ENCODE peak calls at places on chromosomes 3 and 15, in four cellular contexts. One of them, this sample, is unnamed. For H3K36me3 and H3K9me3, the result is how much of the 10 kb centered on the place peaks cover.

GRCh38 chr3:149638401-149639092 is 19.3 kb downstream of the WWTR1 start:
- DNase-seq in colonic mucosa: no peak
- DNase-seq in IMR-90: peak
- DNase-seq in cardiac muscle cell: peak
- DNase-seq in this sample: peak

GRCh38 chr3:144052275-144052674 is 80.7 kb downstream of the DIPK2A start:
- DNase-seq in colonic mucosa: no peak
- DNase-seq in IMR-90: peak
- DNase-seq in cardiac muscle cell: no peak
- DNase-seq in this sample: no peak

GRCh38 chr3:157294444-157294843 is 134.5 kb upstream of the CCNL1 start:
- DNase-seq in colonic mucosa: no peak
- DNase-seq in IMR-90: peak
- DNase-seq in cardiac muscle cell: peak
- DNase-seq in this sample: no peak

GRCh38 chr15:40314723-40315276 is 7.1 kb upstream of the PLCB2 start:
- DNase-seq in colonic mucosa: no peak
- DNase-seq in IMR-90: peak
- DNase-seq in cardiac muscle cell: peak
- DNase-seq in this sample: no peak

GRCh38 chr15:88803241-88803919 is at the start of gene ACAN:
- DNase-seq in colonic mucosa: no peak
- DNase-seq in IMR-90: no peak
- DNase-seq in cardiac muscle cell: no peak
- DNase-seq in this sample: no peak

GRCh38 chr3:173055228-173055933 is 85.7 kb downstream of the SPATA16 start:
- DNase-seq in colonic mucosa: no peak
- DNase-seq in IMR-90: no peak
- DNase-seq in cardiac muscle cell: no peak
- DNase-seq in this sample: no peak

GRCh38 chr3:109903100-109903499 is 565.8 kb upstream of the DPPA4 start:
- DNase-seq in colonic mucosa: no peak
- DNase-seq in IMR-90: no peak
- DNase-seq in cardiac muscle cell: no peak
- DNase-seq in this sample: no peak

GRCh38 chr3:48548731-48549705 is 7.6 kb downstream of the PFKFB4 start:
- DNase-seq in colonic mucosa: peak
- DNase-seq in IMR-90: peak
- DNase-seq in cardiac muscle cell: peak
- DNase-seq in this sample: peak

GRCh38 chr3:43294975-43295374 is 8.6 kb downstream of the SNRK start:
- DNase-seq in colonic mucosa: no peak
- DNase-seq in IMR-90: no peak
- DNase-seq in cardiac muscle cell: no peak
- DNase-seq in this sample: no peak

GRCh38 chr3:61894988-61895935 is 333.9 kb downstream of the PTPRG start:
- DNase-seq in colonic mucosa: peak
- DNase-seq in IMR-90: peak
- DNase-seq in cardiac muscle cell: peak
- DNase-seq in this sample: peak

GRCh38 chr3:131795382-131796085 is 239.3 kb downstream of the CPNE4 start:
- DNase-seq in colonic mucosa: no peak
- DNase-seq in IMR-90: no peak
- DNase-seq in cardiac muscle cell: peak
- DNase-seq in this sample: peak

GRCh38 chr3:11297126-11297525 is 24.9 kb downstream of the ATG7 start:
- DNase-seq in colonic mucosa: no peak
- DNase-seq in IMR-90: no peak
- DNase-seq in cardiac muscle cell: no peak
- DNase-seq in this sample: no peak

GRCh38 chr3:142035308-142035922 is 113.9 kb downstream of the TFDP2 start:
- DNase-seq in colonic mucosa: no peak
- DNase-seq in IMR-90: no peak
- DNase-seq in cardiac muscle cell: no peak
- DNase-seq in this sample: no peak

GRCh38 chr3:128193153-128193552 is 39.9 kb downstream of the EEFSEC start:
- DNase-seq in colonic mucosa: no peak
- DNase-seq in IMR-90: no peak
- DNase-seq in cardiac muscle cell: no peak
- DNase-seq in this sample: no peak

GRCh38 chr3:69671082-69671952 is 67.9 kb upstream of the MITF start:
- DNase-seq in colonic mucosa: peak
- DNase-seq in IMR-90: peak
- DNase-seq in cardiac muscle cell: peak
- DNase-seq in this sample: peak

GRCh38 chr3:52353291-52353855 is 37.3 kb downstream of the DNAH1 start:
- DNase-seq in colonic mucosa: no peak
- DNase-seq in IMR-90: no peak
- DNase-seq in cardiac muscle cell: no peak
- DNase-seq in this sample: no peak

GRCh38 chr3:13353936-13354542 is 66.1 kb downstream of the NUP210 start:
- DNase-seq in colonic mucosa: no peak
- DNase-seq in IMR-90: peak
- DNase-seq in cardiac muscle cell: peak
- DNase-seq in this sample: no peak

GRCh38 chr3:50815844-50816243 is 141.1 kb downstream of the DOCK3 start:
- DNase-seq in colonic mucosa: no peak
- DNase-seq in IMR-90: no peak
- DNase-seq in cardiac muscle cell: no peak
- DNase-seq in this sample: no peak

GRCh38 chr3:129116482-129116946 is 5.1 kb downstream of the RAB43 start:
- DNase-seq in colonic mucosa: peak
- DNase-seq in IMR-90: no peak
- DNase-seq in cardiac muscle cell: peak
- DNase-seq in this sample: no peak

GRCh38 chr3:197711973-197712707 is 24.6 kb downstream of the RUBCN start:
- DNase-seq in colonic mucosa: peak
- DNase-seq in IMR-90: peak
- DNase-seq in cardiac muscle cell: peak
- DNase-seq in this sample: peak

GRCh38 chr15:85661859-85662258 is 132.9 kb downstream of the KLHL25 start:
- DNase-seq in colonic mucosa: no peak
- DNase-seq in IMR-90: no peak
- DNase-seq in cardiac muscle cell: no peak
- DNase-seq in this sample: no peak

GRCh38 chr3:179175358-179175757 is 27.2 kb downstream of the PIK3CA start:
- DNase-seq in colonic mucosa: no peak
- DNase-seq in IMR-90: peak
- DNase-seq in cardiac muscle cell: no peak
- DNase-seq in this sample: no peak

GRCh38 chr15:63522143-63522531 is 17.7 kb downstream of the USP3 start:
- DNase-seq in colonic mucosa: no peak
- DNase-seq in IMR-90: no peak
- DNase-seq in cardiac muscle cell: peak
- DNase-seq in this sample: no peak

GRCh38 chr15:93130111-93130510 is 41.1 kb upstream of the RGMA start:
- DNase-seq in colonic mucosa: no peak
- DNase-seq in IMR-90: no peak
- DNase-seq in cardiac muscle cell: no peak
- DNase-seq in this sample: no peak

GRCh38 chr3:186790261-186790981 is 7.0 kb downstream of the EIF4A2 start:
- DNase-seq in colonic mucosa: no peak
- DNase-seq in IMR-90: peak
- DNase-seq in cardiac muscle cell: peak
- DNase-seq in this sample: peak
- H3K36me3 ChIP-seq in colonic mucosa: under half
- H3K36me3 ChIP-seq in IMR-90: under half
- H3K36me3 ChIP-seq in cardiac muscle cell: half or more
- H3K36me3 ChIP-seq in this sample: half or more

DNA sequence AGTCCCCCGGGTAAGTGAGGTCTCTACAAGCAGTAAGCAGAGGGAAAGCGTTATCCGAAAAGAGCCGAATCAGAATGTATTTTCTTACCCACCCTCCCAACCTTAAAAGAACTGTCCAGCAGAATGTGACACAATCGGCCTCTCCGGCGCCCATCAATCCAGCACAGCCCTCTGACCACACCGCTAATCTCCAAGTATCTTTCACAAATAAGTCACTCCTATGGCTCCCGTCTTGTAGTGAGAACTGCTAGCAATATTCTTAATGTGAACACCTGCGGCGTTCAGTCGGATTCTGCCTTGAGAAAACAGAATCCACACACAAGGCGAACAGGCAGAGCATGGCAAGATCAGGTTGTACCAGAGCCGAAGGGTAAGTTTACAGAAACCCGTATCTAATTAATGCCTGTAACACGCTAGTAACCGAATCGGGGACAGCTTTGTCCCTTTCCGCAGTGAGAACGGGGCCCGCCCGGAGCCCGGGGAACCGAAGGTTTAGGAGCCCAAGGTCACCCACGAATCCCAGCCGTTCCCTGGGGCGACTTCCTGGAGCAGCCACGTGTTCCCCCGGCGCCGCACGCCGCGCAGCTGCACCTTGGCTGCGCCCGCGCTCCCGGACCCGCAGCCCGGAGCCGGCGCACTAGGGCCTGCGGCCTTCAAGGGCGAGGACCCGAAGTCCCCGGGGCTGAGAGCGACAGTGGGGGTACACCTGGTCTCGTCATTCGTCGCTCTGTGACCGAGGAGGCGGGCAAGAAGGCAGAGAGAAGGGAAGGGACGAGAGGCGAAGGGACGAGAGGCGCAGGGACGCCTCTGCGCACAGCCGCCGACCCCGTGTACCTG is 675 bp downstream of the TFRC start:
- DNase-seq in colonic mucosa: peak
- DNase-seq in IMR-90: peak
- DNase-seq in cardiac muscle cell: peak
- DNase-seq in this sample: peak
- H3K9me3 ChIP-seq in colonic mucosa: under half
- H3K9me3 ChIP-seq in IMR-90: under half
- H3K9me3 ChIP-seq in cardiac muscle cell: under half
- H3K9me3 ChIP-seq in this sample: under half

GRCh38 chr15:64688770-64689169 is 86.6 kb downstream of the RBPMS2 start:
- DNase-seq in colonic mucosa: no peak
- DNase-seq in IMR-90: no peak
- DNase-seq in cardiac muscle cell: no peak
- DNase-seq in this sample: no peak
- H3K36me3 ChIP-seq in colonic mucosa: under half
- H3K36me3 ChIP-seq in IMR-90: half or more
- H3K36me3 ChIP-seq in cardiac muscle cell: under half
- H3K36me3 ChIP-seq in this sample: half or more

GRCh38 chr3:117932441-117932840 is 1102.2 kb downstream of the IGSF11 start:
- DNase-seq in colonic mucosa: no peak
- DNase-seq in IMR-90: no peak
- DNase-seq in cardiac muscle cell: no peak
- DNase-seq in this sample: no peak
- H3K9me3 ChIP-seq in colonic mucosa: under half
- H3K9me3 ChIP-seq in IMR-90: under half
- H3K9me3 ChIP-seq in cardiac muscle cell: under half
- H3K9me3 ChIP-seq in this sample: under half

DNA sequence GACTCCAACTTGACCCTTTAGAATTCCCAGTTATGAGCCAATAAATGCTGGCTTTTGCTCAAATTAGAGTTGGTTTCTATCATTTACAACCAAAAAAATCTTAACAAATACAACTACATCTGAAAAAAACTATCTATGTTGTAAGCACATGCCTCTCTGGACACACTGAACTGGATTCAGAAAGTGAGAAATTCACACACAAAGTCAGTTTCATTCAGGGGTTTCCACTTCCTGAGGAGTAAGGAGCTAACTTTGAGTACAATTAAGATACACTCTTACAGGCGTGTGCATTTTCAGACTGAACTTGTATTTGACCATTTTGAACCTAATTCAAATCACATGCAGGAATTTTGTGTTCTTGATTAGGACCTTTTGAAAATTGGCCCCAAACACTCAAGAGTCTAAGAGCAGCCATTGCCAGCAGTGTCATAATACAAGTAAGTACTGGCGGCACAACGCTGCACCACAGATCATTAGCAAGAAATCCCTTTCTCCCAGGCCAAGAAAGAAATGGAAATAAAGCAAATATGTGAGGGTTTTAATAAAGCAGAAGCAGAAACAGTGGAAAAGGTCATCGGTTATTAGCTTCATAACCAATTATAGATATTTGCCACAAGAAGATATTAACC is 31.1 kb downstream of the LINS1 start:
- DNase-seq in colonic mucosa: no peak
- DNase-seq in IMR-90: no peak
- DNase-seq in cardiac muscle cell: no peak
- DNase-seq in this sample: no peak
- H3K36me3 ChIP-seq in colonic mucosa: under half
- H3K36me3 ChIP-seq in IMR-90: under half
- H3K36me3 ChIP-seq in cardiac muscle cell: under half
- H3K36me3 ChIP-seq in this sample: under half

GRCh38 chr15:33051528-33051927 is 143.0 kb downstream of the FMN1 start:
- DNase-seq in colonic mucosa: no peak
- DNase-seq in IMR-90: no peak
- DNase-seq in cardiac muscle cell: no peak
- DNase-seq in this sample: no peak

GRCh38 chr15:33047077-33047476 is 147.4 kb downstream of the FMN1 start:
- DNase-seq in colonic mucosa: no peak
- DNase-seq in IMR-90: no peak
- DNase-seq in cardiac muscle cell: no peak
- DNase-seq in this sample: no peak

GRCh38 chr15:33045066-33045810 is 149.3 kb downstream of the FMN1 start:
- DNase-seq in colonic mucosa: no peak
- DNase-seq in IMR-90: peak
- DNase-seq in cardiac muscle cell: no peak
- DNase-seq in this sample: peak

GRCh38 chr15:33044598-33044997 is 149.9 kb downstream of the FMN1 start:
- DNase-seq in colonic mucosa: no peak
- DNase-seq in IMR-90: no peak
- DNase-seq in cardiac muscle cell: no peak
- DNase-seq in this sample: no peak

GRCh38 chr15:33048255-33048654 is 146.3 kb downstream of the FMN1 start:
- DNase-seq in colonic mucosa: no peak
- DNase-seq in IMR-90: no peak
- DNase-seq in cardiac muscle cell: no peak
- DNase-seq in this sample: no peak
- H3K9me3 ChIP-seq in colonic mucosa: under half
- H3K9me3 ChIP-seq in IMR-90: under half
- H3K9me3 ChIP-seq in cardiac muscle cell: under half
- H3K9me3 ChIP-seq in this sample: under half

DNA sequence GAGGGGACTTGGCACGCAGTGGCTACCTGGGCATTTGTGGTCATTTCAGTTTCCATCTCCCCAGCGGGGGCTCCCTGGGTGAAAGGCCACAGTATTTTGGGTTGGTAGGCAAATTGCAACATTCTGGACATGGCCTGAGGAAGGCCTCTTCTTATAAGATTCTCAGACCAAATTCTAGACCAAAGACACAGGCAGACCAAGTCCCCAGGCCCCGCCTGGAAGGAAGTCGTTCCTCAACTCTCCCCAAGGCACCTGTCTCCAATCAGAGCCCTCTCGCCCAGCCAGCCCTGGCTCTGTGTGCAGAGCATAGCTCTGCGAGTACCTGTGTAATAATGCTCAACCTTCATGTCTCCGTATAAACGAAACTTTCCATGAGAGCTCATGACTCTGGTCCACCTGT is 53.1 kb downstream of the GRIP2 start:
- DNase-seq in colonic mucosa: no peak
- DNase-seq in IMR-90: no peak
- DNase-seq in cardiac muscle cell: no peak
- DNase-seq in this sample: no peak
- H3K36me3 ChIP-seq in colonic mucosa: under half
- H3K36me3 ChIP-seq in IMR-90: half or more
- H3K36me3 ChIP-seq in cardiac muscle cell: under half
- H3K36me3 ChIP-seq in this sample: under half

This sample was measured in A673.